ENCODE peak calls at places on chromosomes 7 and 10, in seven cellular contexts. H is CD8-positive, alpha-beta T cell; Z is lower lobe of right lung; M is heart left ventricle; V is SK-N-SH; P is upper lobe of right lung; X is right lobe of liver. J is an unnamed sample. For H3K9me3, the result is how much of the 10 kb centered on the place peaks cover.

GRCh38 chr7:4809091-4809591 is 33.7 kb downstream of the AP5Z1 start:
- DNase-seq in Z (peak), V (no peak), X (peak), H (peak), P (no peak), M (peak), J (no peak)

GRCh38 chr10:27959093-27959715 is 39.7 kb downstream of the ODAD2 start:
- DNase-seq in X (no peak), M (no peak), P (no peak), V (no peak), Z (no peak), H (no peak), J (no peak)

GRCh38 chr7:105827106-105827870 is 49.1 kb downstream of the ATXN7L1 start:
- DNase-seq in Z (no peak), P (no peak), X (no peak), M (no peak), H (no peak), V (no peak), J (no peak)

GRCh38 chr7:150784120-150784736 is 15.9 kb downstream of the TMEM176B start:
- DNase-seq in Z (no peak), H (no peak), M (no peak), V (no peak), P (no peak), X (peak), J (no peak)

GRCh38 chr10:32332299-32332750 is 14.6 kb downstream of the EPC1 start:
- DNase-seq in Z (no peak), V (no peak), M (no peak), H (peak), X (no peak), P (no peak), J (no peak)

GRCh38 chr10:82757907-82758306 is 882.9 kb downstream of the NRG3 start:
- DNase-seq in Z (no peak), P (no peak), V (no peak), H (no peak), X (no peak), M (no peak), J (no peak)

GRCh38 chr7:449249-450019 is 70.2 kb downstream of the PDGFA start:
- DNase-seq in M (no peak), X (no peak), H (no peak), P (no peak), V (no peak), Z (peak), J (no peak)

GRCh38 chr7:136874393-136875032 is 6.1 kb downstream of the CHRM2 start:
- DNase-seq in M (no peak), X (no peak), P (no peak), V (peak), H (no peak), Z (no peak), J (no peak)

GRCh38 chr7:66050990-66051424 is 24.6 kb upstream of the ASL start:
- DNase-seq in X (no peak), Z (peak), M (no peak), V (no peak), H (no peak), P (peak), J (no peak)

GRCh38 chr10:58054881-58055280 is 212.8 kb downstream of the IPMK start:
- DNase-seq in M (no peak), Z (no peak), V (no peak), H (no peak), P (no peak), X (no peak), J (no peak)

GRCh38 chr10:71835671-71836593 is 15.1 kb downstream of the PSAP start:
- DNase-seq in Z (no peak), H (no peak), V (peak), M (peak), X (peak), P (no peak), J (peak)

GRCh38 chr7:22156205-22156604 is 200.7 kb downstream of the RAPGEF5 start:
- DNase-seq in X (no peak), Z (no peak), H (no peak), P (no peak), V (no peak), M (no peak), J (no peak)

GRCh38 chr7:155344618-155345433 is 47.1 kb downstream of the INSIG1 start:
- DNase-seq in P (peak), H (peak), M (peak), X (peak), Z (peak), V (peak), J (peak)

GRCh38 chr10:56269181-56269580 is 91.9 kb downstream of the ZWINT start:
- DNase-seq in V (peak), M (no peak), X (no peak), Z (no peak), H (no peak), P (no peak), J (no peak)

GRCh38 chr10:89091501-89091900 is 100.9 kb downstream of the FAS start:
- DNase-seq in M (no peak), V (no peak), H (no peak), P (no peak), Z (no peak), X (no peak), J (no peak)

GRCh38 chr10:5284311-5285057 is 80.3 kb upstream of the UCN3 start:
- DNase-seq in V (no peak), P (no peak), H (no peak), X (no peak), Z (no peak), M (no peak), J (no peak)

GRCh38 chr7:73963252-73963822 is 64.6 kb upstream of the ELN start:
- DNase-seq in M (no peak), H (no peak), P (no peak), Z (no peak), X (no peak), V (no peak), J (no peak)

GRCh38 chr7:39847227-39847626 is 102.8 kb upstream of the CDK13 start:
- DNase-seq in M (no peak), Z (no peak), H (no peak), P (no peak), X (no peak), V (no peak), J (no peak)

GRCh38 chr7:147833981-147834380 is 756.6 kb upstream of the C7orf33 start:
- DNase-seq in X (no peak), H (no peak), V (no peak), Z (no peak), P (no peak), M (no peak), J (no peak)

GRCh38 chr7:519974-520458 is 370 bp upstream of the PDGFA start:
- DNase-seq in X (no peak), V (peak), P (peak), Z (peak), H (no peak), M (peak), J (peak)

GRCh38 chr7:122881324-122881723 is 4.9 kb downstream of the CADPS2 start:
- DNase-seq in M (no peak), P (no peak), V (no peak), X (no peak), Z (no peak), H (no peak), J (no peak)

GRCh38 chr10:52312999-52313349 is 1.1 kb upstream of the DKK1 start:
- DNase-seq in H (no peak), P (no peak), Z (no peak), M (no peak), V (no peak), X (no peak), J (no peak)

GRCh38 chr10:35335718-35336083 is 608 bp upstream of the CCNY start:
- DNase-seq in P (no peak), X (no peak), Z (peak), M (no peak), V (no peak), H (no peak), J (no peak)

GRCh38 chr10:52539463-52539862 is 225.4 kb downstream of the DKK1 start:
- DNase-seq in X (no peak), H (no peak), M (no peak), V (no peak), Z (no peak), P (no peak), J (no peak)

GRCh38 chr7:1537631-1538412 is 7.3 kb downstream of the MAFK start:
- DNase-seq in H (no peak), M (peak), P (peak), V (peak), X (peak), Z (peak), J (peak)

GRCh38 chr10:124685251-124685650 is 58.9 kb downstream of the FAM53B start:
- DNase-seq in H (no peak), Z (peak), X (no peak), M (peak), P (peak), V (no peak), J (peak)

DNA sequence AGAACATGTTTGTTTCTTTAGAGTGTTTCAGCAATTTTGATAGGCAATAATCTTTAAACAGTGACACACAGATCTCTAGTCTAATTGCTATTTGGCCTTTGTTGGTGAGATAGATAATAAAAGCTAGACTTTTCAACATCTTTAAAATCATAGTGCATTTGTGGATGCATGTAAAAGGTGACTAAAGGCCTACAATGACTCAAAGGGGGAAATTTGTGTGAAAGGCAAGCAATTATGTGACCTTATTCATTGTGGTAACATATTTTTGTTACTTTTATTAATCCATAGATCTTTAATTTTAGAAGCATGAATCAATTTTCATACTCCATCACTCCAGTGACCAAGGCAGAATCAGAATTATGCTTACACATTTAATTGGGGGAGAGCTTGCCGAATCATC is 299.7 kb downstream of the DGKB start:
- DNase-seq in Z (no peak), X (no peak), H (no peak), P (no peak), V (no peak), M (no peak), J (no peak)
- H3K9me3 ChIP-seq in Z (under half), X (under half), H (under half), P (under half), V (under half), M (under half), J (under half)

DNA sequence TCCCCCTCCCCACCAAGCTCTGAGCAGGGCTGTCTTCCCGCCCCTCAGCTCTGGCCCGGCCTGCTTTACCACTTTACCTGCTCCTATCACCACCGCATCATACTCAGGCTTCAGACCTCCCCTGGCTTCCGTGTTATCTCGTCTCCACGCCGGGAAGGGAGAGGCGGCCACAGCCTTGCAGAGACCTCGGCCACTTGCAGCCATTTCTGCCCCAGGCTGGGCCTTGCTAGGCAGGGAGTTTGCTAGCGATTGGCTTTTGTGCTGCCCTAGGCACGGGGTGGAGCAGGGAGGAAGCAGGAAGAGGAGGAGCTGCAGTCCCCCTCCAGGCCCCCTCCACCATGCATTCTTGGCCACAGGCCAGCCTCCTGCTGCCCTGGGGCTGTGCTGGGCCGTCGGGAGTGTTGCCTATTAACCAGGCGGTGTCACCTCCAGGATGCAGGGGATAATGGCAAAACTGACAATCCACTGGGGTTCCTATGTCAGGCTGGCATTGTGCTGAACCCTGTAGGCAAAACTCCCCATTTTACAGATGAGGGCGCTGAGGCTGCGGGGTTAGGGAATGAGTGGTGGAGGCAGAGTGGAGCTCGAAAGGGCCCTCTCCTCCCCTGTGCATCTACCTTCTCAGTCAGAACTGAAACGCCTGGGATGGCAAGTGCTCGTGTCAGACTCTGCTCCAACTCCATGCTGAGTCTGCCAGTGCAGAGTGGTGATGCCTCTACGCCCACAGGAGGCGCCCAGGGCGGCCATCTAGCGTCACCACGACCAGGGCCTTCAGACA is at the start of gene PYROXD2:
- DNase-seq in Z (peak), H (peak), M (peak), V (peak), X (peak), P (peak), J (peak)
- H3K27ac ChIP-seq in Z (peak), H (peak), M (peak), V (peak), X (peak), P (peak), J (no peak)

GRCh38 chr7:18901351-18901750 is 216.1 kb downstream of the TWIST1 start:
- DNase-seq in H (no peak), P (no peak), V (no peak), M (no peak), X (no peak), Z (no peak), J (no peak)

GRCh38 chr7:18903676-18904075 is 213.8 kb downstream of the TWIST1 start:
- DNase-seq in H (no peak), M (no peak), P (no peak), V (no peak), Z (no peak), X (no peak), J (no peak)

GRCh38 chr7:18902892-18903291 is 214.5 kb downstream of the TWIST1 start:
- DNase-seq in V (no peak), H (no peak), M (no peak), X (no peak), P (no peak), Z (no peak), J (no peak)

GRCh38 chr7:18901881-18902280 is 215.6 kb downstream of the TWIST1 start:
- DNase-seq in Z (no peak), M (no peak), X (no peak), V (no peak), H (no peak), P (no peak), J (no peak)

GRCh38 chr7:18906901-18907300 is 210.5 kb downstream of the TWIST1 start:
- DNase-seq in Z (no peak), H (no peak), P (no peak), X (no peak), M (no peak), V (no peak), J (no peak)
- H3K9me3 ChIP-seq in Z (under half), H (under half), P (under half), X (under half), M (under half), V (under half), J (under half)

DNA sequence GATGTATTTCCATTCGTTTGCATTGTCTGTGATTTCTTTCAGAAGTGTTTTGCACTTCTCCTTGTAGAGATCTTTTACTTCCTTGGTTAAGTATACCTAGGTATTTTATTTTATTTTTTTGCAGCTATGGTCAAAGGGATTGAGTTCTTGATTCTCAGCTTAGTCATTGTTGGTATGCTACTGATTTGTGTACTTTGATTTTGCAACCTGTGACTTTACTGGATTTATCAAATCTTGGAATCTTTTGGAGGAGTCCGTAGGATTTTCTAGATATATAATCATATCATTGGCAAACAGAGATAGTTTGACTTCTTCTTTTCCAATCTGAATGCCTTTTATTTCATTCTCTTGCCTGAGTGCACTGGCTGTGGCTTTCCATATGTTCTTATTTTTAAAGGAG is 41.9 kb downstream of the CCSER2 start:
- DNase-seq in X (no peak), M (no peak), H (no peak), Z (no peak), P (no peak), V (no peak), J (no peak)
- H3K27ac ChIP-seq in X (no peak), M (no peak), H (no peak), Z (no peak), P (no peak), V (no peak), J (no peak)